ENCODE peak calls at places on chromosomes 12 and 14, in four cellular contexts. N is IMR-90, I is GM12878, T is K562. S is an unnamed sample.
A peak's percentile ranks its signal among the peaks of the same experiment; 100 is the strongest.

GRCh38 chr14:99318959-99319295 is 46.9 kb upstream of the BCL11B start:
- DNase-seq in N (no peak), I (no peak), T (no peak), S (no peak)

GRCh38 chr12:80216890-80217559 is 117.7 kb downstream of the OTOGL start:
- DNase-seq in N (no peak), I (peak; percentile 39), T (no peak), S (no peak)

GRCh38 chr14:80636071-80636470 is 305.5 kb downstream of the CEP128 start:
- DNase-seq in N (peak; percentile 17), I (no peak), T (no peak), S (no peak)

GRCh38 chr12:65561798-65562382 is 262.4 kb upstream of the HMGA2 start:
- DNase-seq in N (peak; percentile 93), I (no peak), T (no peak), S (peak; percentile 69)

GRCh38 chr12:117468016-117468415 is 106.6 kb upstream of the NOS1 start:
- DNase-seq in N (no peak), I (no peak), T (no peak), S (no peak)

GRCh38 chr12:90331262-90331661 is 622.6 kb upstream of the ATP2B1 start:
- DNase-seq in N (no peak), I (no peak), T (no peak), S (peak; percentile 96)

GRCh38 chr12:104121001-104121400 is 17.0 kb downstream of the NFYB start:
- DNase-seq in N (peak; percentile 78), I (no peak), T (no peak), S (peak; percentile 41)

GRCh38 chr14:23089498-23090253 is 5.3 kb downstream of the ACIN1 start:
- DNase-seq in N (no peak), I (no peak), T (no peak), S (no peak)

GRCh38 chr12:109989380-109989779 is 6.8 kb downstream of the GIT2 start:
- DNase-seq in N (peak; percentile 60), I (no peak), T (no peak), S (no peak)

GRCh38 chr14:93533864-93534263 is 103.1 kb downstream of the UNC79 start:
- DNase-seq in N (no peak), I (peak; percentile 47), T (no peak), S (no peak)

GRCh38 chr12:96136720-96137378 is 57.3 kb upstream of the ELK3 start:
- DNase-seq in N (peak; percentile 31), I (no peak), T (no peak), S (peak; percentile 72)

GRCh38 chr12:27434673-27435565 is 11.6 kb upstream of the SMCO2 start:
- DNase-seq in N (no peak), I (no peak), T (peak; percentile 54), S (peak; percentile 17)

GRCh38 chr12:44157359-44157758 is 321.5 kb downstream of the TMEM117 start:
- DNase-seq in N (no peak), I (no peak), T (no peak), S (no peak)

GRCh38 chr14:26872510-26872909 is 274.7 kb upstream of the NOVA1 start:
- DNase-seq in N (no peak), I (no peak), T (no peak), S (no peak)

GRCh38 chr12:55931780-55932545 is 1.0 kb downstream of the DGKA start:
- DNase-seq in N (peak; percentile 29), I (no peak), T (peak; percentile 69), S (peak; percentile 50)

GRCh38 chr14:23528555-23528954 is 23.0 kb downstream of the ZFHX2 start:
- DNase-seq in N (no peak), I (no peak), T (no peak), S (no peak)

GRCh38 chr12:64478661-64479060 is 26.7 kb downstream of the TBK1 start:
- DNase-seq in N (no peak), I (no peak), T (no peak), S (no peak)

GRCh38 chr14:71885301-71885700 is 46.9 kb upstream of the RGS6 start:
- DNase-seq in N (no peak), I (no peak), T (no peak), S (no peak)

GRCh38 chr12:57630891-57631433 is 2.0 kb downstream of the B4GALNT1 start:
- DNase-seq in N (no peak), I (no peak), T (no peak), S (no peak)

GRCh38 chr14:74573421-74574091 is 38.5 kb downstream of the LTBP2 start:
- DNase-seq in N (no peak), I (no peak), T (no peak), S (peak; percentile 20)

GRCh38 chr12:6603095-6603567 is 4.0 kb downstream of the CHD4 start:
- DNase-seq in N (peak; percentile 25), I (no peak), T (no peak), S (peak; percentile 13)

GRCh38 chr12:28497889-28498411 is 307.7 kb downstream of the CCDC91 start:
- DNase-seq in N (peak; percentile 50), I (peak; percentile 21), T (no peak), S (peak; percentile 56)

GRCh38 chr14:94322648-94323570 is at the start of gene SERPINA6:
- DNase-seq in N (peak; percentile 22), I (no peak), T (no peak), S (no peak)

GRCh38 chr12:56261503-56262230 is 3.5 kb upstream of the ANKRD52 start:
- DNase-seq in N (peak; percentile 71), I (no peak), T (no peak), S (no peak)

GRCh38 chr14:75268638-75269550 is 9.7 kb upstream of the FOS start:
- DNase-seq in N (no peak), I (no peak), T (no peak), S (no peak)

GRCh38 chr12:124305136-124305535 is 10.2 kb downstream of the RFLNA start:
- DNase-seq in N (no peak), I (no peak), T (no peak), S (no peak)

GRCh38 chr12:52390739-52391617 is 5.5 kb upstream of the KRT84 start:
- DNase-seq in N (peak; percentile 13), I (no peak), T (peak; percentile 17), S (peak; percentile 5)

GRCh38 chr14:23125933-23126524 is 7.0 kb upstream of the CEBPE start:
- DNase-seq in N (no peak), I (no peak), T (no peak), S (no peak)

GRCh38 chr14:72715910-72716268 is 178.0 kb downstream of the DPF3 start:
- DNase-seq in N (no peak), I (no peak), T (no peak), S (no peak)

GRCh38 chr14:92688434-92689375 is 59.7 kb downstream of the LGMN start:
- DNase-seq in N (no peak), I (no peak), T (no peak), S (no peak)

GRCh38 chr14:106776395-106776983 is 1250.1 kb downstream of the TMEM121 start:
- DNase-seq in N (no peak), I (no peak), T (no peak), S (no peak)

GRCh38 chr12:77122661-77123060 is 57.3 kb upstream of the E2F7 start:
- DNase-seq in N (peak; percentile 35), I (no peak), T (no peak), S (no peak)

GRCh38 chr12:102917026-102917787 is at the start of gene PAH:
- DNase-seq in N (no peak), I (no peak), T (peak; percentile 17), S (no peak)
- TF ChIP-seq FOS in N (no peak), I (no peak), T (no peak), S (no peak)

GRCh38 chr14:70821916-70822705 is 12.8 kb upstream of the MAP3K9 start:
- DNase-seq in N (peak; percentile 35), I (no peak), T (peak; percentile 27), S (peak; percentile 15)
- TF ChIP-seq FOS in N (no peak), I (no peak), T (no peak), S (no peak)

DNA sequence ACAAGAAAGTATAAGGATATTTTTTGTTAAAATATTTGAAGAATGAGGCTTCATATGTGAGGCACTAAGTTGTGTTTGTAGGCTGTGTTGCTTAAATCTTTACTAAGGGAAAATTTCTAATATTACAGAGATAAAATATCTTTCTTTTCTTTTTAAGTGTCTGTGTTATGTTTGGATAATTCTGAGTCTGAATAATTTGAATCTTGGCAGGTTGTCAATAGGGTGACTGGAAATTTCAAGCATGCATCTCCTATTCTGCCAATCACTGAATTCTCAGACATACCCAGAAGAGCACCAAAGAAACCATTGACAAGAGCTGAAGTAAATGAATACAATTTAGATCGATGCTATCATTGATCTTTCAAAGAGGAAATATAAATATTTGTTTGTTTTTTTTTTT is 29.4 kb downstream of the TMPO start:
- DNase-seq in N (peak; percentile 8), I (no peak), T (no peak), S (no peak)
- TF ChIP-seq FOS in N (no peak), I (no peak), T (no peak), S (no peak)

GRCh38 chr12:126055521-126055920 is 990.3 kb downstream of the AACS start:
- DNase-seq in N (no peak), I (no peak), T (no peak), S (no peak)
- TF ChIP-seq FOS in N (no peak), I (no peak), T (no peak), S (no peak)

GRCh38 chr14:58476320-58476719 is 48.8 kb downstream of the KIAA0586 start:
- DNase-seq in N (no peak), I (no peak), T (no peak), S (no peak)
- TF ChIP-seq FOS in N (no peak), I (no peak), T (no peak), S (no peak)

GRCh38 chr14:32939254-32940065 is 781 bp downstream of the NPAS3 start:
- DNase-seq in N (peak; percentile 16), I (no peak), T (no peak), S (peak; percentile 68)
- TF ChIP-seq FOS in N (no peak), I (no peak), T (no peak), S (peak; percentile 33)

GRCh38 chr12:93302331-93303229 is 75.1 kb upstream of the NUDT4 start:
- DNase-seq in N (peak; percentile 97), I (no peak), T (peak; percentile 32), S (peak; percentile 73)
- TF ChIP-seq FOS in N (peak; percentile 58), I (no peak), T (no peak), S (no peak)

S was measured in endothelial cell of umbilical vein.